ENCODE peak calls at places on chromosomes 16 and 17, in nine cellular contexts. F, W, J, O, K, L, M, D and H are unnamed samples.

GRCh38 chr17:65349916-65350315 is 211.5 kb downstream of the AXIN2 start:
- DNase-seq in L (no peak), M (no peak), O (no peak), D (no peak), K (no peak), J (no peak), F (no peak), W (no peak), H (no peak)

GRCh38 chr17:64261422-64262124 is 1.5 kb downstream of the TEX2 start:
- DNase-seq in O (no peak), D (no peak), L (no peak), M (no peak), J (no peak), F (no peak), K (no peak), W (no peak), H (no peak)

GRCh38 chr16:66271074-66272060 is 95.1 kb upstream of the CDH5 start:
- DNase-seq in J (no peak), W (no peak), O (no peak), D (no peak), L (no peak), M (no peak), K (no peak), F (no peak), H (no peak)

GRCh38 chr17:77444653-77445029 is 303.9 kb downstream of the SEC14L1 start:
- DNase-seq in D (no peak), M (no peak), J (peak), O (no peak), L (no peak), K (no peak), W (no peak), F (no peak), H (no peak)

GRCh38 chr17:40095944-40096791 is 4.2 kb downstream of the NR1D1 start:
- DNase-seq in W (peak), K (peak), D (peak), O (peak), M (peak), J (no peak), F (no peak), L (peak), H (no peak)

GRCh38 chr17:14784997-14785696 is 480.0 kb downstream of the PMP22 start:
- DNase-seq in W (peak), D (no peak), O (no peak), M (peak), L (peak), J (no peak), F (no peak), K (no peak), H (no peak)

GRCh38 chr17:28849281-28849680 is 5.5 kb upstream of the ERAL1 start:
- DNase-seq in F (peak), J (no peak), D (no peak), K (no peak), M (no peak), W (no peak), O (no peak), L (no peak), H (no peak)

GRCh38 chr17:80649672-80650338 is 105.2 kb downstream of the RPTOR start:
- DNase-seq in D (no peak), M (peak), F (peak), K (no peak), J (peak), L (peak), W (peak), O (peak), H (peak)

GRCh38 chr16:72879846-72880245 is 168.1 kb downstream of the ZFHX3 start:
- DNase-seq in L (no peak), J (no peak), M (no peak), K (no peak), F (no peak), O (no peak), D (no peak), W (no peak), H (no peak)

GRCh38 chr16:88959022-88959421 is 18.0 kb downstream of the CBFA2T3 start:
- DNase-seq in M (no peak), F (no peak), W (no peak), J (no peak), O (no peak), L (no peak), D (no peak), K (no peak), H (no peak)

GRCh38 chr16:56911771-56912541 is 20.0 kb upstream of the HERPUD1 start:
- DNase-seq in O (peak), F (no peak), D (no peak), K (no peak), L (no peak), J (no peak), W (no peak), M (no peak), H (no peak)